ENCODE peak calls at places on chromosome 22, in ten cellular contexts. One of them, this sample, is unnamed.

GRCh38 chr22:42760806-42761565 is 40.3 kb upstream of the A4GALT start:
- DNase-seq in NCI-H1436: no peak
- DNase-seq in right lobe of liver: no peak
- DNase-seq in NCI-H1092 treated with DMSO at 0.1 percent for 48 hours: no peak
- DNase-seq in globus pallidus: no peak
- DNase-seq in ovary: no peak
- DNase-seq in K562: no peak
- DNase-seq in cardiac fibroblast: no peak
- DNase-seq in Right ventricle myocardium inferior: no peak
- DNase-seq in progenitor cell of endocrine pancreas: no peak
- DNase-seq in this sample: no peak

GRCh38 chr22:50670914-50671538 is 1.6 kb upstream of the SHANK3 start:
- DNase-seq in NCI-H1436: no peak
- DNase-seq in right lobe of liver: no peak
- DNase-seq in NCI-H1092 treated with DMSO at 0.1 percent for 48 hours: no peak
- DNase-seq in globus pallidus: no peak
- DNase-seq in ovary: no peak
- DNase-seq in K562: no peak
- DNase-seq in cardiac fibroblast: no peak
- DNase-seq in Right ventricle myocardium inferior: no peak
- DNase-seq in progenitor cell of endocrine pancreas: no peak
- DNase-seq in this sample: no peak

GRCh38 chr22:27480487-27480886 is 321.1 kb downstream of the MN1 start:
- DNase-seq in NCI-H1436: no peak
- DNase-seq in right lobe of liver: no peak
- DNase-seq in NCI-H1092 treated with DMSO at 0.1 percent for 48 hours: peak
- DNase-seq in globus pallidus: peak
- DNase-seq in ovary: no peak
- DNase-seq in K562: no peak
- DNase-seq in cardiac fibroblast: no peak
- DNase-seq in Right ventricle myocardium inferior: no peak
- DNase-seq in progenitor cell of endocrine pancreas: peak
- DNase-seq in this sample: no peak

GRCh38 chr22:46462726-46463371 is 74.6 kb downstream of the CELSR1 start:
- DNase-seq in NCI-H1436: peak
- DNase-seq in right lobe of liver: no peak
- DNase-seq in NCI-H1092 treated with DMSO at 0.1 percent for 48 hours: no peak
- DNase-seq in globus pallidus: no peak
- DNase-seq in ovary: no peak
- DNase-seq in K562: peak
- DNase-seq in cardiac fibroblast: peak
- DNase-seq in Right ventricle myocardium inferior: no peak
- DNase-seq in progenitor cell of endocrine pancreas: no peak
- DNase-seq in this sample: no peak

GRCh38 chr22:43349636-43350035 is 6.5 kb upstream of the SCUBE1 start:
- DNase-seq in NCI-H1436: no peak
- DNase-seq in right lobe of liver: peak
- DNase-seq in NCI-H1092 treated with DMSO at 0.1 percent for 48 hours: no peak
- DNase-seq in globus pallidus: no peak
- DNase-seq in ovary: no peak
- DNase-seq in K562: no peak
- DNase-seq in cardiac fibroblast: no peak
- DNase-seq in Right ventricle myocardium inferior: no peak
- DNase-seq in progenitor cell of endocrine pancreas: no peak
- DNase-seq in this sample: no peak

GRCh38 chr22:31538815-31539214 is 42.5 kb downstream of the SFI1 start:
- DNase-seq in NCI-H1436: no peak
- DNase-seq in right lobe of liver: no peak
- DNase-seq in NCI-H1092 treated with DMSO at 0.1 percent for 48 hours: no peak
- DNase-seq in globus pallidus: no peak
- DNase-seq in ovary: no peak
- DNase-seq in K562: no peak
- DNase-seq in cardiac fibroblast: no peak
- DNase-seq in Right ventricle myocardium inferior: no peak
- DNase-seq in progenitor cell of endocrine pancreas: no peak
- DNase-seq in this sample: no peak

GRCh38 chr22:31122532-31123291 is at the start of gene INPP5J:
- DNase-seq in NCI-H1436: peak
- DNase-seq in right lobe of liver: no peak
- DNase-seq in NCI-H1092 treated with DMSO at 0.1 percent for 48 hours: peak
- DNase-seq in globus pallidus: no peak
- DNase-seq in ovary: peak
- DNase-seq in K562: no peak
- DNase-seq in cardiac fibroblast: peak
- DNase-seq in Right ventricle myocardium inferior: no peak
- DNase-seq in progenitor cell of endocrine pancreas: peak
- DNase-seq in this sample: peak

GRCh38 chr22:16987822-16988221 is 20.2 kb downstream of the GAB4 start:
- DNase-seq in NCI-H1436: no peak
- DNase-seq in right lobe of liver: no peak
- DNase-seq in NCI-H1092 treated with DMSO at 0.1 percent for 48 hours: no peak
- DNase-seq in globus pallidus: no peak
- DNase-seq in ovary: no peak
- DNase-seq in K562: no peak
- DNase-seq in cardiac fibroblast: no peak
- DNase-seq in Right ventricle myocardium inferior: no peak
- DNase-seq in progenitor cell of endocrine pancreas: no peak
- DNase-seq in this sample: no peak

GRCh38 chr22:25054943-25055511 is 102.5 kb downstream of the KIAA1671 start:
- DNase-seq in NCI-H1436: no peak
- DNase-seq in right lobe of liver: no peak
- DNase-seq in NCI-H1092 treated with DMSO at 0.1 percent for 48 hours: no peak
- DNase-seq in globus pallidus: peak
- DNase-seq in ovary: no peak
- DNase-seq in K562: no peak
- DNase-seq in cardiac fibroblast: no peak
- DNase-seq in Right ventricle myocardium inferior: peak
- DNase-seq in progenitor cell of endocrine pancreas: no peak
- DNase-seq in this sample: no peak

GRCh38 chr22:37965940-37966664 is 12.6 kb downstream of the POLR2F start:
- DNase-seq in NCI-H1436: no peak
- DNase-seq in right lobe of liver: no peak
- DNase-seq in NCI-H1092 treated with DMSO at 0.1 percent for 48 hours: no peak
- DNase-seq in globus pallidus: peak
- DNase-seq in ovary: no peak
- DNase-seq in K562: no peak
- DNase-seq in cardiac fibroblast: peak
- DNase-seq in Right ventricle myocardium inferior: no peak
- DNase-seq in progenitor cell of endocrine pancreas: no peak
- DNase-seq in this sample: no peak

GRCh38 chr22:29744902-29745301 is 21.9 kb downstream of the ZMAT5 start:
- DNase-seq in NCI-H1436: peak
- DNase-seq in right lobe of liver: no peak
- DNase-seq in NCI-H1092 treated with DMSO at 0.1 percent for 48 hours: peak
- DNase-seq in globus pallidus: no peak
- DNase-seq in ovary: no peak
- DNase-seq in K562: no peak
- DNase-seq in cardiac fibroblast: peak
- DNase-seq in Right ventricle myocardium inferior: no peak
- DNase-seq in progenitor cell of endocrine pancreas: no peak
- DNase-seq in this sample: no peak

GRCh38 chr22:44441401-44442185 is 56.4 kb downstream of the RTL6 start:
- DNase-seq in NCI-H1436: no peak
- DNase-seq in right lobe of liver: no peak
- DNase-seq in NCI-H1092 treated with DMSO at 0.1 percent for 48 hours: no peak
- DNase-seq in globus pallidus: no peak
- DNase-seq in ovary: no peak
- DNase-seq in K562: no peak
- DNase-seq in cardiac fibroblast: no peak
- DNase-seq in Right ventricle myocardium inferior: peak
- DNase-seq in progenitor cell of endocrine pancreas: no peak
- DNase-seq in this sample: peak

GRCh38 chr22:28810839-28811491 is 10.6 kb upstream of the XBP1 start:
- DNase-seq in NCI-H1436: no peak
- DNase-seq in right lobe of liver: no peak
- DNase-seq in NCI-H1092 treated with DMSO at 0.1 percent for 48 hours: no peak
- DNase-seq in globus pallidus: peak
- DNase-seq in ovary: no peak
- DNase-seq in K562: no peak
- DNase-seq in cardiac fibroblast: no peak
- DNase-seq in Right ventricle myocardium inferior: no peak
- DNase-seq in progenitor cell of endocrine pancreas: no peak
- DNase-seq in this sample: no peak

GRCh38 chr22:40482886-40483285 is 112.5 kb downstream of the SGSM3 start:
- DNase-seq in NCI-H1436: no peak
- DNase-seq in right lobe of liver: no peak
- DNase-seq in NCI-H1092 treated with DMSO at 0.1 percent for 48 hours: no peak
- DNase-seq in globus pallidus: no peak
- DNase-seq in ovary: no peak
- DNase-seq in K562: no peak
- DNase-seq in cardiac fibroblast: no peak
- DNase-seq in Right ventricle myocardium inferior: no peak
- DNase-seq in progenitor cell of endocrine pancreas: no peak
- DNase-seq in this sample: no peak

GRCh38 chr22:31055322-31056159 is 25.6 kb upstream of the SMTN start:
- DNase-seq in NCI-H1436: peak
- DNase-seq in right lobe of liver: peak
- DNase-seq in NCI-H1092 treated with DMSO at 0.1 percent for 48 hours: peak
- DNase-seq in globus pallidus: peak
- DNase-seq in ovary: peak
- DNase-seq in K562: no peak
- DNase-seq in cardiac fibroblast: peak
- DNase-seq in Right ventricle myocardium inferior: peak
- DNase-seq in progenitor cell of endocrine pancreas: peak
- DNase-seq in this sample: peak

GRCh38 chr22:31045900-31046587 is 35.1 kb upstream of the SMTN start:
- DNase-seq in NCI-H1436: no peak
- DNase-seq in right lobe of liver: no peak
- DNase-seq in NCI-H1092 treated with DMSO at 0.1 percent for 48 hours: peak
- DNase-seq in globus pallidus: no peak
- DNase-seq in ovary: no peak
- DNase-seq in K562: peak
- DNase-seq in cardiac fibroblast: no peak
- DNase-seq in Right ventricle myocardium inferior: no peak
- DNase-seq in progenitor cell of endocrine pancreas: no peak
- DNase-seq in this sample: peak

GRCh38 chr22:49913446-49913845 is 4.8 kb downstream of the ALG12 start:
- DNase-seq in NCI-H1436: no peak
- DNase-seq in right lobe of liver: peak
- DNase-seq in NCI-H1092 treated with DMSO at 0.1 percent for 48 hours: no peak
- DNase-seq in globus pallidus: no peak
- DNase-seq in ovary: no peak
- DNase-seq in K562: no peak
- DNase-seq in cardiac fibroblast: no peak
- DNase-seq in Right ventricle myocardium inferior: peak
- DNase-seq in progenitor cell of endocrine pancreas: no peak
- DNase-seq in this sample: no peak

GRCh38 chr22:39900306-39901227 is at the start of gene GRAP2:
- DNase-seq in NCI-H1436: no peak
- DNase-seq in right lobe of liver: no peak
- DNase-seq in NCI-H1092 treated with DMSO at 0.1 percent for 48 hours: no peak
- DNase-seq in globus pallidus: no peak
- DNase-seq in ovary: no peak
- DNase-seq in K562: peak
- DNase-seq in cardiac fibroblast: no peak
- DNase-seq in Right ventricle myocardium inferior: no peak
- DNase-seq in progenitor cell of endocrine pancreas: no peak
- DNase-seq in this sample: no peak

GRCh38 chr22:40194656-40195055 is 16.9 kb downstream of the TNRC6B start:
- DNase-seq in NCI-H1436: no peak
- DNase-seq in right lobe of liver: no peak
- DNase-seq in NCI-H1092 treated with DMSO at 0.1 percent for 48 hours: no peak
- DNase-seq in globus pallidus: no peak
- DNase-seq in ovary: no peak
- DNase-seq in K562: no peak
- DNase-seq in cardiac fibroblast: no peak
- DNase-seq in Right ventricle myocardium inferior: no peak
- DNase-seq in progenitor cell of endocrine pancreas: no peak
- DNase-seq in this sample: no peak

GRCh38 chr22:40240160-40240559 is 62.4 kb downstream of the TNRC6B start:
- DNase-seq in NCI-H1436: no peak
- DNase-seq in right lobe of liver: no peak
- DNase-seq in NCI-H1092 treated with DMSO at 0.1 percent for 48 hours: no peak
- DNase-seq in globus pallidus: no peak
- DNase-seq in ovary: no peak
- DNase-seq in K562: peak
- DNase-seq in cardiac fibroblast: no peak
- DNase-seq in Right ventricle myocardium inferior: no peak
- DNase-seq in progenitor cell of endocrine pancreas: no peak
- DNase-seq in this sample: no peak